ENCODE peak calls at places on chromosomes 12 and 14, in five cellular contexts. One of them, this sample, is unnamed.

GRCh38 chr12:104604070-104604994 is 147.6 kb downstream of the CHST11 start:
- DNase-seq in H9: peak
- DNase-seq in psoas muscle: peak
- DNase-seq in SK-N-SH: peak
- DNase-seq in uterus: peak
- DNase-seq in this sample: peak

GRCh38 chr14:74548881-74549280 is 55.3 kb downstream of the ISCA2 start:
- DNase-seq in SK-N-SH: no peak
- DNase-seq in uterus: peak
- DNase-seq in H9: no peak
- DNase-seq in psoas muscle: peak
- DNase-seq in this sample: no peak

GRCh38 chr12:14629832-14630688 is 62.4 kb upstream of the PLBD1 start:
- DNase-seq in H9: peak
- DNase-seq in psoas muscle: peak
- DNase-seq in uterus: peak
- DNase-seq in SK-N-SH: peak
- DNase-seq in this sample: peak

GRCh38 chr12:51009038-51009437 is 17.1 kb downstream of the SLC11A2 start:
- DNase-seq in H9: no peak
- DNase-seq in uterus: no peak
- DNase-seq in SK-N-SH: no peak
- DNase-seq in psoas muscle: peak
- DNase-seq in this sample: peak

GRCh38 chr12:27330846-27331245 is 1.8 kb upstream of the BMAL2 start:
- DNase-seq in psoas muscle: no peak
- DNase-seq in SK-N-SH: no peak
- DNase-seq in uterus: no peak
- DNase-seq in H9: no peak
- DNase-seq in this sample: no peak

GRCh38 chr12:109844983-109845841 is 12.0 kb upstream of the TRPV4 start:
- DNase-seq in H9: peak
- DNase-seq in SK-N-SH: peak
- DNase-seq in uterus: peak
- DNase-seq in psoas muscle: peak
- DNase-seq in this sample: peak

GRCh38 chr14:95452176-95452889 is 64.1 kb downstream of the SYNE3 start:
- DNase-seq in uterus: no peak
- DNase-seq in SK-N-SH: peak
- DNase-seq in H9: peak
- DNase-seq in psoas muscle: no peak
- DNase-seq in this sample: no peak

GRCh38 chr12:84912191-84913142 is at the start of gene SLC6A15:
- DNase-seq in psoas muscle: peak
- DNase-seq in uterus: peak
- DNase-seq in H9: peak
- DNase-seq in SK-N-SH: peak
- DNase-seq in this sample: peak

GRCh38 chr12:108446766-108447165 is 68.3 kb upstream of the FICD start:
- DNase-seq in uterus: peak
- DNase-seq in SK-N-SH: no peak
- DNase-seq in psoas muscle: no peak
- DNase-seq in H9: no peak
- DNase-seq in this sample: no peak

GRCh38 chr14:92473261-92473946 is 40.2 kb upstream of the RIN3 start:
- DNase-seq in SK-N-SH: no peak
- DNase-seq in uterus: peak
- DNase-seq in H9: no peak
- DNase-seq in psoas muscle: peak
- DNase-seq in this sample: no peak

GRCh38 chr12:119689935-119690500 is 22.1 kb downstream of the PRKAB1 start:
- DNase-seq in psoas muscle: no peak
- DNase-seq in H9: no peak
- DNase-seq in uterus: no peak
- DNase-seq in SK-N-SH: no peak
- DNase-seq in this sample: no peak

GRCh38 chr14:71908141-71908540 is 24.1 kb upstream of the RGS6 start:
- DNase-seq in SK-N-SH: no peak
- DNase-seq in H9: no peak
- DNase-seq in psoas muscle: no peak
- DNase-seq in uterus: no peak
- DNase-seq in this sample: no peak

GRCh38 chr14:71623939-71624338 is 308.3 kb upstream of the RGS6 start:
- DNase-seq in H9: no peak
- DNase-seq in uterus: no peak
- DNase-seq in SK-N-SH: no peak
- DNase-seq in psoas muscle: peak
- DNase-seq in this sample: no peak

GRCh38 chr14:82080319-82080718 is 546.7 kb upstream of the SEL1L start:
- DNase-seq in H9: peak
- DNase-seq in uterus: no peak
- DNase-seq in psoas muscle: no peak
- DNase-seq in SK-N-SH: no peak
- DNase-seq in this sample: no peak

GRCh38 chr14:76268700-76269099 is 107.2 kb upstream of the ESRRB start:
- DNase-seq in SK-N-SH: no peak
- DNase-seq in psoas muscle: no peak
- DNase-seq in uterus: no peak
- DNase-seq in H9: no peak
- DNase-seq in this sample: no peak

GRCh38 chr12:98847242-98847641 is 202.2 kb downstream of the APAF1 start:
- DNase-seq in uterus: no peak
- DNase-seq in psoas muscle: no peak
- DNase-seq in SK-N-SH: no peak
- DNase-seq in H9: no peak
- DNase-seq in this sample: no peak

GRCh38 chr12:22409071-22409951 is 74.8 kb upstream of the ST8SIA1 start:
- DNase-seq in psoas muscle: no peak
- DNase-seq in uterus: no peak
- DNase-seq in H9: no peak
- DNase-seq in SK-N-SH: no peak
- DNase-seq in this sample: no peak

GRCh38 chr14:37597538-37598084 is 2.2 kb downstream of the TTC6 start:
- DNase-seq in uterus: no peak
- DNase-seq in psoas muscle: no peak
- DNase-seq in H9: peak
- DNase-seq in SK-N-SH: no peak
- DNase-seq in this sample: no peak

GRCh38 chr14:104545151-104545931 is 34.2 kb upstream of the C14orf180 start:
- DNase-seq in uterus: no peak
- DNase-seq in psoas muscle: peak
- DNase-seq in H9: peak
- DNase-seq in SK-N-SH: no peak
- DNase-seq in this sample: no peak

GRCh38 chr14:30681752-30682355 is 59.7 kb downstream of the SCFD1 start:
- DNase-seq in H9: no peak
- DNase-seq in psoas muscle: no peak
- DNase-seq in uterus: no peak
- DNase-seq in SK-N-SH: peak
- DNase-seq in this sample: no peak
- TF ChIP-seq CTCF in H9: peak
- TF ChIP-seq CTCF in psoas muscle: no peak
- TF ChIP-seq CTCF in uterus: no peak
- TF ChIP-seq CTCF in SK-N-SH: peak
- TF ChIP-seq CTCF in this sample: peak

GRCh38 chr12:2566161-2566560 is 228.6 kb upstream of the FKBP4 start:
- DNase-seq in uterus: no peak
- DNase-seq in SK-N-SH: no peak
- DNase-seq in H9: no peak
- DNase-seq in psoas muscle: no peak
- DNase-seq in this sample: no peak
- H3K27ac ChIP-seq in uterus: no peak
- H3K27ac ChIP-seq in SK-N-SH: no peak
- H3K27ac ChIP-seq in H9: no peak
- H3K27ac ChIP-seq in psoas muscle: no peak
- H3K27ac ChIP-seq in this sample: no peak

GRCh38 chr12:88947486-88948043 is 367.3 kb upstream of the KITLG start:
- DNase-seq in H9: no peak
- DNase-seq in SK-N-SH: no peak
- DNase-seq in psoas muscle: no peak
- DNase-seq in uterus: no peak
- DNase-seq in this sample: no peak
- TF ChIP-seq CTCF in H9: peak
- TF ChIP-seq CTCF in SK-N-SH: peak
- TF ChIP-seq CTCF in psoas muscle: no peak
- TF ChIP-seq CTCF in uterus: no peak
- TF ChIP-seq CTCF in this sample: no peak

GRCh38 chr12:117742721-117743120 is 226.1 kb downstream of the KSR2 start:
- DNase-seq in SK-N-SH: no peak
- DNase-seq in H9: no peak
- DNase-seq in psoas muscle: no peak
- DNase-seq in uterus: no peak
- DNase-seq in this sample: no peak
- H3K27ac ChIP-seq in SK-N-SH: no peak
- H3K27ac ChIP-seq in H9: no peak
- H3K27ac ChIP-seq in psoas muscle: no peak
- H3K27ac ChIP-seq in uterus: no peak
- H3K27ac ChIP-seq in this sample: no peak

GRCh38 chr12:57771271-57771872 is 533 bp downstream of the METTL1 start:
- DNase-seq in SK-N-SH: peak
- DNase-seq in uterus: peak
- DNase-seq in H9: peak
- DNase-seq in psoas muscle: peak
- DNase-seq in this sample: peak
- TF ChIP-seq CTCF in SK-N-SH: no peak
- TF ChIP-seq CTCF in uterus: no peak
- TF ChIP-seq CTCF in H9: no peak
- TF ChIP-seq CTCF in psoas muscle: no peak
- TF ChIP-seq CTCF in this sample: no peak